ENCODE peak calls at places on chromosomes 16 and 17, in six cellular contexts. P is pancreas, V is uterus, B is A549, S is prostate gland, G is Caco-2. W is an unnamed sample.

GRCh38 chr17:58300336-58300735 is 19.6 kb upstream of the MPO start:
- DNase-seq in P (no peak), V (no peak), B (no peak), S (no peak), G (no peak), W (no peak)

GRCh38 chr17:35046740-35047283 is 16.7 kb downstream of the RFFL start:
- DNase-seq in P (no peak), V (no peak), B (no peak), S (no peak), G (no peak), W (no peak)

GRCh38 chr16:87343753-87344050 is 26.5 kb upstream of the C16orf95 start:
- DNase-seq in P (no peak), V (no peak), B (no peak), S (no peak), G (no peak), W (no peak)

GRCh38 chr17:35766903-35767510 is 6.3 kb downstream of the C17orf50 start:
- DNase-seq in P (no peak), V (no peak), B (peak), S (peak), G (no peak), W (no peak)

GRCh38 chr16:77963185-77964044 is 58.9 kb upstream of the CLEC3A start:
- DNase-seq in P (no peak), V (no peak), B (no peak), S (no peak), G (no peak), W (no peak)

GRCh38 chr17:40648326-40648968 is 829 bp upstream of the SMARCE1 start:
- DNase-seq in P (no peak), V (no peak), B (no peak), S (peak), G (no peak), W (peak)

GRCh38 chr16:15966420-15967222 is 17.2 kb downstream of the ABCC1 start:
- DNase-seq in P (no peak), V (no peak), B (peak), S (no peak), G (no peak), W (no peak)

GRCh38 chr17:34781571-34782108 is 179.6 kb downstream of the CCT6B start:
- DNase-seq in P (no peak), V (no peak), B (no peak), S (no peak), G (no peak), W (no peak)

GRCh38 chr16:90010676-90011075 is 8.6 kb downstream of the DBNDD1 start:
- DNase-seq in P (no peak), V (no peak), B (no peak), S (no peak), G (no peak), W (no peak)

GRCh38 chr17:836154-836553 is 54.0 kb downstream of the MRM3 start:
- DNase-seq in P (no peak), V (no peak), B (no peak), S (no peak), G (no peak), W (peak)

GRCh38 chr16:9689597-9689996 is 492.6 kb downstream of the GRIN2A start:
- DNase-seq in P (no peak), V (no peak), B (no peak), S (no peak), G (no peak), W (no peak)

GRCh38 chr17:33240397-33240796 is 52.7 kb downstream of the ASIC2 start:
- DNase-seq in P (no peak), V (no peak), B (no peak), S (no peak), G (no peak), W (no peak)

GRCh38 chr17:51103050-51103449 is 17.6 kb downstream of the SPAG9 start:
- DNase-seq in P (no peak), V (no peak), B (no peak), S (no peak), G (no peak), W (no peak)

GRCh38 chr17:13462673-13463124 is 139.0 kb downstream of the HS3ST3A1 start:
- DNase-seq in P (no peak), V (no peak), B (no peak), S (no peak), G (no peak), W (no peak)

GRCh38 chr16:24778676-24779075 is 49.2 kb downstream of the TNRC6A start:
- DNase-seq in P (no peak), V (no peak), B (no peak), S (no peak), G (no peak), W (no peak)

GRCh38 chr17:33169580-33170285 is 123.4 kb downstream of the ASIC2 start:
- DNase-seq in P (no peak), V (no peak), B (peak), S (no peak), G (no peak), W (peak)

GRCh38 chr16:56315955-56316354 is 109.4 kb downstream of the AMFR start:
- DNase-seq in P (no peak), V (no peak), B (no peak), S (no peak), G (no peak), W (no peak)

GRCh38 chr16:67529639-67530012 is 997 bp downstream of the RIPOR1 start:
- DNase-seq in P (no peak), V (peak), B (no peak), S (no peak), G (no peak), W (no peak)

GRCh38 chr16:64282181-64282580 is 839.7 kb downstream of the CDH11 start:
- DNase-seq in P (no peak), V (no peak), B (no peak), S (no peak), G (no peak), W (no peak)

GRCh38 chr16:15640966-15641365 is 2.0 kb downstream of the MARF1 start:
- DNase-seq in P (no peak), V (no peak), B (no peak), S (no peak), G (no peak), W (no peak)

GRCh38 chr17:35804658-35805192 is 4.6 kb upstream of the TAF15 start:
- DNase-seq in P (peak), V (no peak), B (peak), S (peak), G (peak), W (peak)

GRCh38 chr17:77332981-77333685 is 192.4 kb downstream of the SEC14L1 start:
- DNase-seq in P (no peak), V (no peak), B (no peak), S (no peak), G (no peak), W (peak)

GRCh38 chr17:10198509-10199249 is at the start of gene GAS7:
- DNase-seq in P (peak), V (peak), B (no peak), S (peak), G (no peak), W (no peak)

GRCh38 chr17:27868565-27868964 is 24.6 kb downstream of the LYRM9 start:
- DNase-seq in P (no peak), V (no peak), B (no peak), S (no peak), G (peak), W (no peak)

DNA sequence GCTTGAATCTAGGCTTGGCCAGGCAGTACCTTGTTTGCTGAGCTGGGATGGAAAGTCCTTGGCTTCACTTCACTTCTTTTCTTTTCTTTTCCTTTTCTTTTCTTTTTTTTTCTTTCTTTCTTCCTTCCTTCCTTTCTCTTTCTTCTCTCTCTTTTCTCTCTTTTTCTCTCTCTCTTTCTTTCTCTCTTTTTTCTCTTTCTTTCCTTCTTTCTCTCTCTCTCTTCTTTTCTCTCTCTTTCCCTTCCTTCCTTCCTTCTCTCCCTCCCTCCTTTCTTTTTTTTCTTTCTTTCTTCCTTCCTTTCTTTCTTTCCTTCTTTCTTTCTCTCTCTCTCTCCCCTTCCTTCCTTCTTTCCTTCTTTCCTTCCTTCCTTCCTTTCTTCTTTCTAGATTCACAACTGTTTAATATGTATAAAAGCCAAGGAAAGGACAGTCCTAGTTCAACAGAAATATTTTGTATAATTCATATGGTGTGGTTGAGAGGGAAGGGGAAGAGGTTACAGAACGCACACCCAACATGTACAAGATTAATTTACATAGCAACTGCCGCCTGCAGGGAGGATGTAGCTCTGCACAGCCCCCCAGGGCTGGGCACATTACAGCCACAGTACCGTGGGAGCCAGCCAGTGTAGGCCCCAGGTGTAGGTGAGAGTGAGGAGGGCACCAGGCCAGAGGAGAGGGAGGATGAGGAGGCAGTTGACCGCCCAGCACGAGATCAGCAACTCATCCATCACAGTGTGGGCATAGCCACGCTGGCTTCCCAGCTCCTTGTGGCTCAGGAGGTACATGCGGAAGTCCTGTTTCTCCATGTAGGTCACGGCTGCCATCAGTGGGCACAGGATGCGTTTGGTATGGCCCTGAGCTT is 9.7 kb upstream of the ITGB3 start:
- DNase-seq in P (no peak), V (no peak), B (no peak), S (no peak), G (no peak), W (no peak)
- TF ChIP-seq CTCF in P (no peak), V (no peak), B (no peak), S (no peak), G (no peak), W (no peak)

GRCh38 chr16:62190426-62190825 is 154.2 kb upstream of the CDH8 start:
- DNase-seq in P (no peak), V (no peak), B (peak), S (no peak), G (no peak), W (no peak)
- TF ChIP-seq CTCF in P (peak), V (no peak), B (peak), S (no peak), G (peak), W (no peak)

GRCh38 chr17:45236002-45236606 is 14.4 kb downstream of the FMNL1 start:
- DNase-seq in P (no peak), V (no peak), B (no peak), S (no peak), G (no peak), W (no peak)

GRCh38 chr17:45235071-45236001 is 13.7 kb downstream of the FMNL1 start:
- DNase-seq in P (no peak), V (peak), B (peak), S (peak), G (peak), W (no peak)

GRCh38 chr17:45233423-45233924 is 11.8 kb downstream of the FMNL1 start:
- DNase-seq in P (peak), V (no peak), B (peak), S (no peak), G (no peak), W (no peak)

GRCh38 chr17:45232514-45233422 is 11.1 kb downstream of the FMNL1 start:
- DNase-seq in P (peak), V (no peak), B (peak), S (no peak), G (no peak), W (no peak)

GRCh38 chr17:45234641-45235040 is 13.0 kb downstream of the FMNL1 start:
- DNase-seq in P (no peak), V (no peak), B (peak), S (no peak), G (peak), W (no peak)
- TF ChIP-seq CTCF in P (no peak), V (no peak), B (peak), S (no peak), G (peak), W (peak)

GRCh38 chr17:31517524-31517923 is 126.0 kb downstream of the RAB11FIP4 start:
- DNase-seq in P (no peak), V (no peak), B (peak), S (no peak), G (peak), W (no peak)
- TF ChIP-seq CTCF in P (no peak), V (no peak), B (peak), S (no peak), G (peak), W (peak)